ENCODE peak calls at places on chromosomes 11 and 22, in ten cellular contexts. M, V, O, R, X, W, E, L, C and K are unnamed samples.

GRCh38 chr22:37015587-37015878 is 3.7 kb downstream of the TST start:
- DNase-seq in M (no peak), V (no peak), O (no peak), R (no peak), X (no peak), W (no peak), E (no peak), L (no peak), C (no peak), K (no peak)

GRCh38 chr11:35146074-35146521 is 7.1 kb downstream of the CD44 start:
- DNase-seq in M (no peak), V (no peak), O (no peak), R (no peak), X (no peak), W (no peak), E (no peak), L (peak; percentile 53), C (peak; percentile 40), K (peak; percentile 31)

GRCh38 chr11:70751142-70751734 is 352.9 kb downstream of the CTTN start:
- DNase-seq in M (no peak), V (no peak), O (no peak), R (no peak), X (no peak), W (no peak), E (peak; percentile 9), L (no peak), C (peak; percentile 7), K (no peak)

GRCh38 chr11:9825315-9825714 is 161.4 kb downstream of the SWAP70 start:
- DNase-seq in M (no peak), V (no peak), O (no peak), R (no peak), X (no peak), W (no peak), E (no peak), L (no peak), C (peak; percentile 90), K (no peak)

GRCh38 chr11:103530257-103530656 is 421.0 kb downstream of the DYNC2H1 start:
- DNase-seq in M (no peak), V (no peak), O (no peak), R (no peak), X (no peak), W (no peak), E (no peak), L (no peak), C (peak; percentile 70), K (no peak)

GRCh38 chr11:126164781-126165180 is 46.7 kb downstream of the RPUSD4 start:
- DNase-seq in M (no peak), V (peak; percentile 6), O (no peak), R (no peak), X (no peak), W (no peak), E (no peak), L (no peak), C (no peak), K (no peak)

GRCh38 chr11:133835258-133836075 is 9.8 kb downstream of the SPATA19 start:
- DNase-seq in M (peak; percentile 53), V (peak; percentile 54), O (peak; percentile 44), R (peak; percentile 78), X (no peak), W (peak; percentile 66), E (peak; percentile 31), L (no peak), C (peak; percentile 66), K (peak; percentile 10)

GRCh38 chr22:45344339-45344738 is 34.6 kb downstream of the FAM118A start:
- DNase-seq in M (peak; percentile 42), V (no peak), O (no peak), R (peak; percentile 5), X (no peak), W (peak; percentile 30), E (no peak), L (no peak), C (peak; percentile 31), K (no peak)

GRCh38 chr11:38089728-38090127 is 1491.7 kb upstream of the RAG2 start:
- DNase-seq in M (peak; percentile 11), V (no peak), O (no peak), R (no peak), X (no peak), W (no peak), E (no peak), L (no peak), C (no peak), K (no peak)

GRCh38 chr11:62560566-62561103 is 13.1 kb downstream of the EEF1G start:
- DNase-seq in M (peak; percentile 95), V (peak; percentile 95), O (peak; percentile 69), R (peak; percentile 82), X (peak; percentile 97), W (peak; percentile 86), E (peak; percentile 47), L (peak; percentile 72), C (peak; percentile 98), K (peak; percentile 73)

DNA sequence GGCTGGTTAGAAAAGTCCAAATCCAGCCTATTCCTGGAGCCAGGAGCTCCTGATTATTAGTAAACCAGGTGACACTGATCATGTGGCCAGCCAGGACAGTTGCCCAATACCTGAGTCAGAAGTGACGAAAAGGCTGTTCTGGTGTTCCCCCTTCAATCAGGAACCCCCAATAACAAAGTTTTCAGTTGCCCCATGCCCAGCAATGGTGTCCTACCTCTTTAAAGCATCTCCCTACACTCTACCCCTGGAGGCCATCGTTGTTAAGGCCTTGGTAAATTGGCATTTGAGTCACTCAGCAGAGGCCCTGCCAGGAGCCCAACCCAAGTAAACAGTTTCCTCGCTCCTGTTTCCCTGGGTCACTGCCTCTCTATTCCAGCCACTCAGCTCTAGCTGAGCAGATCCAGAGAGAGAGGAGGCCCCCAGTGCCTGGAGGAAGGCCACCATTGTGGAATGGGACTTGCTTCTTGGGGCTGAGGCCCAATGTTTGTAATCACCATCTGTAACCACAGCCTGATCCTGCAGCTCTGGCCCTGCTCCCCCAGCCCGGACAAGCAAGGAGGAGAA is 25.0 kb downstream of the ARHGAP1 start:
- DNase-seq in M (no peak), V (no peak), O (no peak), R (no peak), X (peak; percentile 87), W (no peak), E (no peak), L (no peak), C (peak; percentile 92), K (no peak)
- H3K36me3 ChIP-seq in M (peaks cover 47% of the 10 kb centered on the region), V (peaks cover 6% of the 10 kb centered on the region), O (peaks cover 30% of the 10 kb centered on the region), R (peaks cover 35% of the 10 kb centered on the region), X (peaks cover 70% of the 10 kb centered on the region), W (no peaks in the 10 kb centered on the region), E (peaks cover 53% of the 10 kb centered on the region), L (peaks cover 66% of the 10 kb centered on the region), C (peaks cover 19% of the 10 kb centered on the region), K (peaks cover 44% of the 10 kb centered on the region)

GRCh38 chr11:28461338-28461737 is 353.1 kb downstream of the METTL15 start:
- DNase-seq in M (no peak), V (no peak), O (no peak), R (no peak), X (no peak), W (no peak), E (no peak), L (no peak), C (peak; percentile 58), K (no peak)

GRCh38 chr11:28461846-28462245 is 353.7 kb downstream of the METTL15 start:
- DNase-seq in M (no peak), V (no peak), O (no peak), R (no peak), X (no peak), W (no peak), E (no peak), L (no peak), C (peak; percentile 32), K (no peak)

GRCh38 chr11:28457481-28458145 is 349.4 kb downstream of the METTL15 start:
- DNase-seq in M (no peak), V (no peak), O (no peak), R (no peak), X (no peak), W (no peak), E (no peak), L (no peak), C (no peak), K (no peak)

GRCh38 chr11:28459912-28460311 is 351.7 kb downstream of the METTL15 start:
- DNase-seq in M (no peak), V (no peak), O (no peak), R (no peak), X (no peak), W (no peak), E (no peak), L (no peak), C (no peak), K (no peak)

DNA sequence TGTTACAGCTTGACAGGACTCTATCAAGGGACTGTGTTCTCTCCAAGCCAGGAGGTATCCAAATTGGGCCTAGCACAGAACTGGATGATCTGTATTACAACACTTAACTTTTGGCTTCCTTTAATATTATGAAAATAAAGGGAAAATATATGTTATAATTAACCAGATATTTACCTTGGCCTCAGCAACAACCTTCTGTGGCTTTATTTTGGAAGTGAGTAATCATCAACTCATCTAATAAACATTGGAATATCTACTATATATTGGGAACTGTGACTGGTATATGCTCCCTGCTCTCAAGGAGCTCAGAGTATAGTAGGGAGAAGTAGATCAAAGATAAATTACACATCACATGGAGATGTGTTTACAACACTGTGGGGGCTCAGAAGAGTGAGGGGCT is 352.2 kb downstream of the METTL15 start:
- DNase-seq in M (no peak), V (no peak), O (no peak), R (no peak), X (no peak), W (no peak), E (no peak), L (no peak), C (no peak), K (no peak)
- H3K4me1 ChIP-seq in M (no peaks in the 10 kb centered on the region), V (no peaks in the 10 kb centered on the region), O (no peaks in the 10 kb centered on the region), R (no peaks in the 10 kb centered on the region), X (no peaks in the 10 kb centered on the region), W (no peaks in the 10 kb centered on the region), E (no peaks in the 10 kb centered on the region), L (no peaks in the 10 kb centered on the region), C (peaks cover 20% of the 10 kb centered on the region), K (no peaks in the 10 kb centered on the region)

DNA sequence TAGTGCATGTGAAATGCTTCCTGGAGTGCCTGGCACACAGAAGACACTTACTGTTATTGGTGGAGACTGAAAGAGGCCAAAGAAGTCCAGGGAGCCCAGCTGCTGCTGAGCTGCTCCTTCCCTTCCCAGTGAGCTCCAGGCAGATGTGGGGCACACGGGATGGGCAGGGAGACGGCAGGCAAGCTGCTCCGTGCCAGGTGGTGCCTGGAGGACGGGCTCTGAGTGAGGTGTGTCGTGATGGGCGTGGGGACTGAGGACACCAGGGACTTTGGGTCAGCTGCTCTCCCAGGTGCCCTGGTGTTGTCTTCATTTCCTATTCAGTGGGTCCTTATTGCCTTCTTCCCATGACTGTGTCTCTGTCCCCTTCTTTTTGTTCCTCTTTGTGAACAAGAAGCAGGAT is 19.5 kb downstream of the TAB1 start:
- DNase-seq in M (no peak), V (peak; percentile 56), O (no peak), R (no peak), X (no peak), W (no peak), E (no peak), L (no peak), C (no peak), K (no peak)
- H3K36me3 ChIP-seq in M (peaks cover 34% of the 10 kb centered on the region), V (peaks cover 3% of the 10 kb centered on the region), O (peaks cover 40% of the 10 kb centered on the region), R (peaks cover 53% of the 10 kb centered on the region), X (peaks cover 70% of the 10 kb centered on the region), W (no peaks in the 10 kb centered on the region), E (peaks cover 85% of the 10 kb centered on the region), L (peaks cover 76% of the 10 kb centered on the region), C (peaks cover 7% of the 10 kb centered on the region), K (peaks cover 71% of the 10 kb centered on the region)

DNA sequence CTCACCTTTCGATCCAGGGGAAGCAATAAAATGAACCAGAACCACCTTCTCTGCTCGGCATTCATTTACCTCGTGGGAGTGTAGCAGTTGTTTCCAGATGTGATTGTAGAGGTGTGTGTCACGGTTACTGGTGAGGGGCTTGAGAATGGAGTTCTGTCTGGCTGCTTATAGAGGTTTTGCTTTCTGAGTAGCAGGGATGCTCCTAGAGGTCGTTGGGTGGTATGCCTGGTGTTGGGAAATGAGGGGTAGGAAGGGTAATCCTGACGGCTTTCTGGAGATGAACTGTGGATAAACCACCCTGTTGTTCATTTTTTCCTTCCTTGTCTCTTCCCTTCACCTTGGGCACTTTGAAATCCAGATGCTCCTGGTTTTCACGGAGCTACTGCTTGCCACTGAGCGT is 8.1 kb downstream of the TEAD1 start:
- DNase-seq in M (no peak), V (no peak), O (no peak), R (no peak), X (no peak), W (no peak), E (no peak), L (no peak), C (no peak), K (no peak)
- H3K4me1 ChIP-seq in M (peaks cover 41% of the 10 kb centered on the region), V (peaks cover 2% of the 10 kb centered on the region), O (peaks cover 63% of the 10 kb centered on the region), R (peaks cover 43% of the 10 kb centered on the region), X (peaks cover 79% of the 10 kb centered on the region), W (peaks cover 4% of the 10 kb centered on the region), E (no peaks in the 10 kb centered on the region), L (no peaks in the 10 kb centered on the region), C (peaks cover 78% of the 10 kb centered on the region), K (peaks cover 4% of the 10 kb centered on the region)